ENCODE peak calls at places on chromosomes 4 and X, in ten cellular contexts. K is AG10803, O is HEK293T, X is NCI-H1105 treated with DMSO at 0.1 percent for 48 hours, Q is fibroblast of the conjunctiva, N is activated T-cell treated with anti-CD3 and anti-CD28 coated beads for 1 hour, M is smooth muscle cell of the brain vasculature, J is sciatic nerve, G is cardiac fibroblast, H is retina. P is an unnamed sample.

GRCh38 chr4:160835789-160836188 is 1328.0 kb downstream of the FSTL5 start:
- DNase-seq in K (no peak), O (peak), X (no peak), Q (no peak), N (no peak), M (no peak), J (no peak), G (no peak), H (no peak), P (no peak)

GRCh38 chr4:2871466-2871865 is 27.8 kb downstream of the ADD1 start:
- DNase-seq in K (no peak), O (no peak), X (no peak), Q (no peak), N (no peak), M (no peak), J (no peak), G (no peak), H (no peak), P (no peak)

GRCh38 chr4:153152453-153153338 is 51.5 kb upstream of the TRIM2 start:
- DNase-seq in K (peak), O (peak), X (peak), Q (no peak), N (peak), M (no peak), J (peak), G (peak), H (peak), P (no peak)

GRCh38 chr4:140122891-140123290 is 31.1 kb downstream of the MAML3 start:
- DNase-seq in K (no peak), O (no peak), X (no peak), Q (no peak), N (no peak), M (no peak), J (no peak), G (no peak), H (no peak), P (no peak)

GRCh38 chr4:87029356-87029755 is 94.5 kb downstream of the AFF1 start:
- DNase-seq in K (no peak), O (no peak), X (no peak), Q (no peak), N (no peak), M (no peak), J (no peak), G (peak), H (no peak), P (no peak)

GRCh38 chrX:153492543-153492942 is 2.2 kb upstream of the BGN start:
- DNase-seq in K (no peak), O (no peak), X (no peak), Q (no peak), N (no peak), M (no peak), J (no peak), G (no peak), H (no peak), P (no peak)

GRCh38 chrX:12949927-12950656 is 24.8 kb upstream of the TMSB4X start:
- DNase-seq in K (peak), O (no peak), X (no peak), Q (peak), N (peak), M (no peak), J (peak), G (peak), H (no peak), P (no peak)

GRCh38 chr4:23967281-23967680 is 77.4 kb upstream of the PPARGC1A start:
- DNase-seq in K (no peak), O (no peak), X (no peak), Q (no peak), N (no peak), M (no peak), J (no peak), G (no peak), H (no peak), P (no peak)

GRCh38 chr4:6493668-6494304 is 21.4 kb upstream of the PPP2R2C start:
- DNase-seq in K (peak), O (no peak), X (peak), Q (no peak), N (no peak), M (no peak), J (no peak), G (peak), H (peak), P (no peak)

GRCh38 chr4:160020804-160021203 is 917.9 kb downstream of the RAPGEF2 start:
- DNase-seq in K (no peak), O (no peak), X (no peak), Q (no peak), N (no peak), M (no peak), J (no peak), G (no peak), H (no peak), P (no peak)

GRCh38 chr4:83285022-83285387 is 407 bp upstream of the COQ2 start:
- DNase-seq in K (peak), O (no peak), X (peak), Q (peak), N (no peak), M (no peak), J (no peak), G (peak), H (no peak), P (no peak)

GRCh38 chrX:133475953-133476352 is 60.7 kb upstream of the GPC4 start:
- DNase-seq in K (no peak), O (no peak), X (no peak), Q (no peak), N (no peak), M (no peak), J (no peak), G (no peak), H (no peak), P (no peak)

GRCh38 chr4:174120446-174121142 is 162.9 kb downstream of the FBXO8 start:
- DNase-seq in K (peak), O (peak), X (peak), Q (peak), N (no peak), M (peak), J (peak), G (peak), H (peak), P (peak)

GRCh38 chrX:46811101-46811500 is 25.7 kb upstream of the RP2 start:
- DNase-seq in K (peak), O (no peak), X (no peak), Q (no peak), N (no peak), M (no peak), J (no peak), G (peak), H (no peak), P (no peak)

GRCh38 chr4:8607603-8608481 is 15.3 kb downstream of the CPZ start:
- DNase-seq in K (no peak), O (peak), X (peak), Q (no peak), N (peak), M (no peak), J (no peak), G (peak), H (peak), P (peak)

GRCh38 chr4:101187837-101188236 is 159.5 kb downstream of the PPP3CA start:
- DNase-seq in K (no peak), O (no peak), X (no peak), Q (no peak), N (no peak), M (no peak), J (no peak), G (no peak), H (no peak), P (no peak)

GRCh38 chr4:77921701-77922100 is 59.1 kb downstream of the MRPL1 start:
- DNase-seq in K (peak), O (no peak), X (no peak), Q (peak), N (no peak), M (peak), J (no peak), G (peak), H (no peak), P (peak)

GRCh38 chrX:105116541-105116940 is 104.0 kb downstream of the TEX13A start:
- DNase-seq in K (no peak), O (no peak), X (no peak), Q (no peak), N (no peak), M (no peak), J (no peak), G (no peak), H (no peak), P (no peak)

GRCh38 chr4:145791988-145792387 is 112.0 kb downstream of the C4orf51 start:
- DNase-seq in K (no peak), O (no peak), X (no peak), Q (no peak), N (no peak), M (no peak), J (no peak), G (no peak), H (no peak), P (no peak)

GRCh38 chrX:134599173-134599914 is 58.9 kb downstream of the PLAC1 start:
- DNase-seq in K (peak), O (no peak), X (no peak), Q (peak), N (no peak), M (no peak), J (no peak), G (peak), H (no peak), P (no peak)

GRCh38 chr4:6854098-6854744 is 55.4 kb upstream of the TBC1D14 start:
- DNase-seq in K (no peak), O (no peak), X (peak), Q (no peak), N (no peak), M (no peak), J (no peak), G (no peak), H (no peak), P (no peak)

GRCh38 chr4:86544313-86544966 is 49.7 kb upstream of the PTPN13 start:
- DNase-seq in K (no peak), O (no peak), X (no peak), Q (no peak), N (no peak), M (no peak), J (no peak), G (peak), H (no peak), P (no peak)

GRCh38 chr4:8219236-8219635 is 20.1 kb downstream of the SH3TC1 start:
- DNase-seq in K (no peak), O (no peak), X (no peak), Q (no peak), N (no peak), M (no peak), J (no peak), G (no peak), H (no peak), P (no peak)

GRCh38 chrX:49710744-49711319 is 15.0 kb upstream of the PAGE1 start:
- DNase-seq in K (no peak), O (no peak), X (peak), Q (no peak), N (no peak), M (no peak), J (no peak), G (no peak), H (peak), P (no peak)

GRCh38 chr4:30641345-30641744 is 78.8 kb upstream of the PCDH7 start:
- DNase-seq in K (no peak), O (no peak), X (no peak), Q (no peak), N (no peak), M (no peak), J (no peak), G (no peak), H (no peak), P (no peak)

GRCh38 chrX:153726286-153727107 is 1.8 kb downstream of the ABCD1 start:
- DNase-seq in K (peak), O (no peak), X (peak), Q (no peak), N (no peak), M (no peak), J (no peak), G (peak), H (peak), P (no peak)

GRCh38 chr4:66094070-66094469 is 423.8 kb upstream of the EPHA5 start:
- DNase-seq in K (no peak), O (no peak), X (no peak), Q (no peak), N (no peak), M (no peak), J (no peak), G (no peak), H (no peak), P (no peak)

GRCh38 chr4:76689079-76689817 is 208.7 kb downstream of the SOWAHB start:
- DNase-seq in K (peak), O (peak), X (peak), Q (no peak), N (no peak), M (no peak), J (peak), G (peak), H (peak), P (no peak)

GRCh38 chr4:52640808-52641595 is 18.1 kb downstream of the USP46 start:
- DNase-seq in K (peak), O (no peak), X (peak), Q (no peak), N (no peak), M (peak), J (no peak), G (peak), H (no peak), P (no peak)